ENCODE peak calls at places on chromosomes 2 and 18, in nine cellular contexts. One of them, this sample, is unnamed.

GRCh38 chr2:220469201-220469600 is 841.8 kb downstream of the SLC4A3 start:
- DNase-seq in anterior cingulate cortex: no peak
- DNase-seq in WTC11: no peak
- DNase-seq in fibroblast of pulmonary artery: peak
- DNase-seq in naive B cell: no peak
- DNase-seq in B cell: no peak
- DNase-seq in activated gamma-delta T cell treated with Interleukin-2 at 50 U/mL for 16 hours: no peak
- DNase-seq in head of caudate nucleus: no peak
- DNase-seq in 8988T: no peak
- DNase-seq in this sample: no peak

GRCh38 chr18:36752929-36753865 is 75.6 kb downstream of the TPGS2 start:
- DNase-seq in 8988T: no peak
- DNase-seq in B cell: no peak
- DNase-seq in activated gamma-delta T cell treated with Interleukin-2 at 50 U/mL for 16 hours: no peak
- DNase-seq in naive B cell: no peak
- DNase-seq in WTC11: no peak
- DNase-seq in anterior cingulate cortex: no peak
- DNase-seq in fibroblast of pulmonary artery: peak
- DNase-seq in head of caudate nucleus: no peak
- DNase-seq in this sample: no peak

GRCh38 chr2:119792907-119793312 is 33.2 kb downstream of the PTPN4 start:
- DNase-seq in B cell: no peak
- DNase-seq in activated gamma-delta T cell treated with Interleukin-2 at 50 U/mL for 16 hours: no peak
- DNase-seq in fibroblast of pulmonary artery: no peak
- DNase-seq in naive B cell: no peak
- DNase-seq in anterior cingulate cortex: no peak
- DNase-seq in WTC11: peak
- DNase-seq in 8988T: no peak
- DNase-seq in head of caudate nucleus: no peak
- DNase-seq in this sample: no peak

GRCh38 chr2:159146930-159147666 is 139.4 kb downstream of the WDSUB1 start:
- DNase-seq in fibroblast of pulmonary artery: no peak
- DNase-seq in head of caudate nucleus: no peak
- DNase-seq in WTC11: no peak
- DNase-seq in B cell: no peak
- DNase-seq in 8988T: no peak
- DNase-seq in activated gamma-delta T cell treated with Interleukin-2 at 50 U/mL for 16 hours: no peak
- DNase-seq in naive B cell: no peak
- DNase-seq in anterior cingulate cortex: no peak
- DNase-seq in this sample: no peak

GRCh38 chr2:127051116-127051779 is 55.7 kb downstream of the BIN1 start:
- DNase-seq in WTC11: peak
- DNase-seq in 8988T: peak
- DNase-seq in naive B cell: no peak
- DNase-seq in B cell: no peak
- DNase-seq in anterior cingulate cortex: no peak
- DNase-seq in head of caudate nucleus: no peak
- DNase-seq in fibroblast of pulmonary artery: no peak
- DNase-seq in activated gamma-delta T cell treated with Interleukin-2 at 50 U/mL for 16 hours: no peak
- DNase-seq in this sample: no peak

GRCh38 chr18:10299686-10300085 is 154.7 kb upstream of the APCDD1 start:
- DNase-seq in 8988T: no peak
- DNase-seq in naive B cell: no peak
- DNase-seq in fibroblast of pulmonary artery: no peak
- DNase-seq in activated gamma-delta T cell treated with Interleukin-2 at 50 U/mL for 16 hours: no peak
- DNase-seq in WTC11: no peak
- DNase-seq in B cell: no peak
- DNase-seq in anterior cingulate cortex: no peak
- DNase-seq in head of caudate nucleus: peak
- DNase-seq in this sample: no peak

GRCh38 chr18:13915391-13915790 is at the start of gene MC2R:
- DNase-seq in naive B cell: no peak
- DNase-seq in WTC11: no peak
- DNase-seq in 8988T: no peak
- DNase-seq in anterior cingulate cortex: no peak
- DNase-seq in head of caudate nucleus: no peak
- DNase-seq in B cell: no peak
- DNase-seq in fibroblast of pulmonary artery: no peak
- DNase-seq in activated gamma-delta T cell treated with Interleukin-2 at 50 U/mL for 16 hours: no peak
- DNase-seq in this sample: no peak

GRCh38 chr2:180202591-180202990 is 195.5 kb upstream of the CWC22 start:
- DNase-seq in 8988T: no peak
- DNase-seq in activated gamma-delta T cell treated with Interleukin-2 at 50 U/mL for 16 hours: no peak
- DNase-seq in anterior cingulate cortex: no peak
- DNase-seq in head of caudate nucleus: no peak
- DNase-seq in fibroblast of pulmonary artery: peak
- DNase-seq in B cell: no peak
- DNase-seq in naive B cell: no peak
- DNase-seq in WTC11: no peak
- DNase-seq in this sample: no peak

GRCh38 chr2:240310645-240311044 is 124.8 kb upstream of the GPC1 start:
- DNase-seq in activated gamma-delta T cell treated with Interleukin-2 at 50 U/mL for 16 hours: no peak
- DNase-seq in fibroblast of pulmonary artery: no peak
- DNase-seq in 8988T: no peak
- DNase-seq in anterior cingulate cortex: no peak
- DNase-seq in head of caudate nucleus: no peak
- DNase-seq in naive B cell: no peak
- DNase-seq in B cell: no peak
- DNase-seq in WTC11: no peak
- DNase-seq in this sample: no peak

GRCh38 chr2:238684362-238685326 is 163.2 kb upstream of the TWIST2 start:
- DNase-seq in naive B cell: no peak
- DNase-seq in 8988T: no peak
- DNase-seq in B cell: no peak
- DNase-seq in activated gamma-delta T cell treated with Interleukin-2 at 50 U/mL for 16 hours: no peak
- DNase-seq in WTC11: no peak
- DNase-seq in head of caudate nucleus: no peak
- DNase-seq in fibroblast of pulmonary artery: peak
- DNase-seq in anterior cingulate cortex: no peak
- DNase-seq in this sample: no peak

GRCh38 chr2:45826889-45827635 is 175.6 kb downstream of the PRKCE start:
- DNase-seq in naive B cell: no peak
- DNase-seq in activated gamma-delta T cell treated with Interleukin-2 at 50 U/mL for 16 hours: no peak
- DNase-seq in head of caudate nucleus: no peak
- DNase-seq in fibroblast of pulmonary artery: peak
- DNase-seq in 8988T: no peak
- DNase-seq in anterior cingulate cortex: no peak
- DNase-seq in B cell: no peak
- DNase-seq in WTC11: no peak
- DNase-seq in this sample: no peak

GRCh38 chr2:19682493-19682892 is 219.3 kb downstream of the TTC32 start:
- DNase-seq in WTC11: no peak
- DNase-seq in naive B cell: no peak
- DNase-seq in activated gamma-delta T cell treated with Interleukin-2 at 50 U/mL for 16 hours: no peak
- DNase-seq in B cell: no peak
- DNase-seq in 8988T: no peak
- DNase-seq in fibroblast of pulmonary artery: no peak
- DNase-seq in anterior cingulate cortex: no peak
- DNase-seq in head of caudate nucleus: no peak
- DNase-seq in this sample: no peak

GRCh38 chr18:36337679-36338419 is 40.3 kb downstream of the FHOD3 start:
- DNase-seq in naive B cell: no peak
- DNase-seq in fibroblast of pulmonary artery: no peak
- DNase-seq in activated gamma-delta T cell treated with Interleukin-2 at 50 U/mL for 16 hours: no peak
- DNase-seq in anterior cingulate cortex: no peak
- DNase-seq in 8988T: no peak
- DNase-seq in head of caudate nucleus: no peak
- DNase-seq in B cell: no peak
- DNase-seq in WTC11: no peak
- DNase-seq in this sample: no peak

GRCh38 chr2:98463081-98463481 is 18.4 kb downstream of the INPP4A start:
- DNase-seq in naive B cell: no peak
- DNase-seq in 8988T: no peak
- DNase-seq in head of caudate nucleus: no peak
- DNase-seq in activated gamma-delta T cell treated with Interleukin-2 at 50 U/mL for 16 hours: no peak
- DNase-seq in B cell: no peak
- DNase-seq in WTC11: no peak
- DNase-seq in fibroblast of pulmonary artery: no peak
- DNase-seq in anterior cingulate cortex: no peak
- DNase-seq in this sample: no peak

GRCh38 chr2:21175895-21176646 is 52.3 kb downstream of the TDRD15 start:
- DNase-seq in B cell: no peak
- DNase-seq in head of caudate nucleus: no peak
- DNase-seq in 8988T: no peak
- DNase-seq in WTC11: no peak
- DNase-seq in activated gamma-delta T cell treated with Interleukin-2 at 50 U/mL for 16 hours: no peak
- DNase-seq in anterior cingulate cortex: no peak
- DNase-seq in fibroblast of pulmonary artery: peak
- DNase-seq in naive B cell: no peak
- DNase-seq in this sample: no peak

GRCh38 chr2:38097611-38098350 is 21.8 kb upstream of the CYP1B1 start:
- DNase-seq in head of caudate nucleus: no peak
- DNase-seq in naive B cell: no peak
- DNase-seq in activated gamma-delta T cell treated with Interleukin-2 at 50 U/mL for 16 hours: no peak
- DNase-seq in 8988T: no peak
- DNase-seq in anterior cingulate cortex: no peak
- DNase-seq in fibroblast of pulmonary artery: peak
- DNase-seq in WTC11: no peak
- DNase-seq in B cell: no peak
- DNase-seq in this sample: no peak

GRCh38 chr2:231711677-231712461 is 3.5 kb downstream of the PTMA start:
- DNase-seq in head of caudate nucleus: no peak
- DNase-seq in B cell: peak
- DNase-seq in 8988T: no peak
- DNase-seq in activated gamma-delta T cell treated with Interleukin-2 at 50 U/mL for 16 hours: peak
- DNase-seq in naive B cell: peak
- DNase-seq in anterior cingulate cortex: no peak
- DNase-seq in fibroblast of pulmonary artery: no peak
- DNase-seq in WTC11: no peak
- DNase-seq in this sample: no peak

GRCh38 chr2:19888831-19889230 is 13.0 kb downstream of the TTC32 start:
- DNase-seq in fibroblast of pulmonary artery: no peak
- DNase-seq in WTC11: no peak
- DNase-seq in activated gamma-delta T cell treated with Interleukin-2 at 50 U/mL for 16 hours: no peak
- DNase-seq in anterior cingulate cortex: no peak
- DNase-seq in B cell: no peak
- DNase-seq in naive B cell: no peak
- DNase-seq in 8988T: no peak
- DNase-seq in head of caudate nucleus: no peak
- DNase-seq in this sample: no peak

GRCh38 chr2:208618220-208618619 is 211.6 kb downstream of the PTH2R start:
- DNase-seq in anterior cingulate cortex: no peak
- DNase-seq in 8988T: no peak
- DNase-seq in activated gamma-delta T cell treated with Interleukin-2 at 50 U/mL for 16 hours: no peak
- DNase-seq in B cell: no peak
- DNase-seq in naive B cell: no peak
- DNase-seq in WTC11: peak
- DNase-seq in fibroblast of pulmonary artery: no peak
- DNase-seq in head of caudate nucleus: no peak
- DNase-seq in this sample: no peak

GRCh38 chr18:14179306-14179705 is 47.1 kb upstream of the ZNF519 start:
- DNase-seq in fibroblast of pulmonary artery: no peak
- DNase-seq in anterior cingulate cortex: no peak
- DNase-seq in 8988T: no peak
- DNase-seq in activated gamma-delta T cell treated with Interleukin-2 at 50 U/mL for 16 hours: no peak
- DNase-seq in B cell: peak
- DNase-seq in WTC11: no peak
- DNase-seq in naive B cell: no peak
- DNase-seq in head of caudate nucleus: peak
- DNase-seq in this sample: no peak

GRCh38 chr2:120245933-120246332 is 6.7 kb upstream of the RALB start:
- DNase-seq in naive B cell: no peak
- DNase-seq in anterior cingulate cortex: no peak
- DNase-seq in head of caudate nucleus: no peak
- DNase-seq in activated gamma-delta T cell treated with Interleukin-2 at 50 U/mL for 16 hours: no peak
- DNase-seq in WTC11: no peak
- DNase-seq in B cell: no peak
- DNase-seq in fibroblast of pulmonary artery: no peak
- DNase-seq in 8988T: no peak
- DNase-seq in this sample: no peak

This sample was measured in germinal center.